ENCODE peak calls at places on chromosomes 5 and 9, in seven cellular contexts. B, H, R, Q, M, C and X are unnamed samples.

GRCh38 chr5:134600600-134600999 is 32.0 kb downstream of the SAR1B start:
- DNase-seq in H (no peak), C (no peak), R (no peak), Q (peak; percentile 63), B (no peak), M (peak; percentile 59), X (no peak)

GRCh38 chr5:35990941-35991592 is at the start of gene UGT3A1:
- DNase-seq in R (no peak), H (no peak), B (no peak), M (no peak), Q (no peak), C (peak; percentile 92), X (peak; percentile 17)

GRCh38 chr5:59728356-59728755 is 165.2 kb downstream of the PDE4D start:
- DNase-seq in R (no peak), C (no peak), H (no peak), B (no peak), Q (no peak), M (no peak), X (no peak)

GRCh38 chr5:3010953-3011763 is 259.7 kb upstream of the IRX2 start:
- DNase-seq in H (no peak), Q (no peak), C (no peak), M (no peak), B (no peak), R (no peak), X (no peak)

GRCh38 chr5:59517926-59518585 is 375.5 kb downstream of the PDE4D start:
- DNase-seq in M (peak; percentile 45), B (no peak), R (no peak), Q (no peak), H (no peak), C (no peak), X (no peak)

GRCh38 chr9:4333231-4333740 is 33.4 kb upstream of the GLIS3 start:
- DNase-seq in R (no peak), M (peak; percentile 74), Q (no peak), C (no peak), H (peak; percentile 32), B (no peak), X (no peak)

GRCh38 chr5:36621985-36622384 is 15.6 kb downstream of the SLC1A3 start:
- DNase-seq in M (no peak), B (no peak), H (no peak), C (no peak), Q (no peak), R (no peak), X (no peak)

GRCh38 chr5:77971965-77972544 is 195.9 kb upstream of the TBCA start:
- DNase-seq in C (no peak), M (no peak), H (no peak), R (no peak), B (no peak), Q (no peak), X (no peak)

GRCh38 chr9:112180387-112180881 is 5.3 kb upstream of the SUSD1 start:
- DNase-seq in M (peak; percentile 13), H (peak; percentile 64), R (no peak), B (peak; percentile 28), Q (no peak), C (no peak), X (no peak)

GRCh38 chr9:129010267-129010975 is 17.7 kb downstream of the SH3GLB2 start:
- DNase-seq in M (no peak), B (no peak), Q (no peak), C (no peak), R (no peak), H (no peak), X (no peak)

GRCh38 chr5:129904667-129905466 is 602 bp downstream of the CHSY3 start:
- DNase-seq in H (peak; percentile 8), Q (no peak), M (no peak), C (peak; percentile 34), B (peak; percentile 3), R (no peak), X (peak; percentile 18)

GRCh38 chr9:111715471-111715870 is 54.1 kb downstream of the GNG10 start:
- DNase-seq in M (peak; percentile 86), C (no peak), Q (no peak), R (no peak), B (no peak), H (no peak), X (no peak)

GRCh38 chr9:118459832-118460425 is 755.7 kb downstream of the TLR4 start:
- DNase-seq in H (no peak), R (no peak), C (no peak), B (no peak), Q (no peak), M (no peak), X (no peak)

GRCh38 chr5:158858746-158859145 is 241.0 kb downstream of the EBF1 start:
- DNase-seq in C (no peak), M (no peak), R (no peak), B (no peak), H (no peak), Q (no peak), X (no peak)

DNA sequence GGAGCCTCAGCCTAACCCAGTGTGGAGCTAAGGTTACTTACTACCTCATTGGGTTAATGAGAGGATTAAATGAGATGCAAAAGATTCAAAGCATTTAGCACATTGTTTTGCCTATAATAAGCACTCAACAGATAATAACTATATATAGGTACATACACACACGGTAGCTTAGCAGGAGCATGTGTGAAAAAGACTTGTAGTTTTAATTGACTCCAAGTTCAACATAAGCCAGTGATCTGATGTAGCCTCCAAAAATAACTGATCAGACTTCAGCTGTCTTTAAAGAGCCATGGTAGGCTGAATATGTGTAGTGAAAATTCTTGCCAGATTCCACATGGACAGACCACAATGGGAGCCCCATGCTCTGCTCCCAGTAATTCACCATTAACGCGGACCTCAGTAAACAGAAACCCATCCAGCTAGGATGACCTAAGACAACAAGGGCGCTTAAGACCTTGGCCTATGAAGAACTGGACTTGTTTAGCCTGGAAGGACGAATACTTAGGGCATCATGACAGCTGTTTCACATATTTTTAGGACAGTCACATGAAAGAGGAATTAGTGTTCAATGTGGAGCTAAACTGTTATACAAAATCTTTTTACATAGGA is 115.0 kb upstream of the ZNF366 start:
- DNase-seq in H (no peak), B (no peak), R (no peak), C (no peak), Q (no peak), M (no peak), X (no peak)
- TF ChIP-seq CTCF in H (no peak), B (no peak), R (no peak), C (no peak), Q (no peak), M (no peak), X (no peak)

GRCh38 chr9:1871486-1872181 is 143.5 kb upstream of the SMARCA2 start:
- DNase-seq in Q (no peak), R (no peak), B (peak; percentile 16), H (no peak), C (peak; percentile 45), M (peak; percentile 11), X (no peak)

GRCh38 chr9:1870915-1871314 is 144.2 kb upstream of the SMARCA2 start:
- DNase-seq in C (no peak), H (no peak), B (no peak), R (no peak), M (no peak), Q (no peak), X (no peak)

GRCh38 chr9:1875251-1875851 is 139.8 kb upstream of the SMARCA2 start:
- DNase-seq in B (peak; percentile 74), C (no peak), M (no peak), Q (no peak), H (no peak), R (no peak), X (no peak)

DNA sequence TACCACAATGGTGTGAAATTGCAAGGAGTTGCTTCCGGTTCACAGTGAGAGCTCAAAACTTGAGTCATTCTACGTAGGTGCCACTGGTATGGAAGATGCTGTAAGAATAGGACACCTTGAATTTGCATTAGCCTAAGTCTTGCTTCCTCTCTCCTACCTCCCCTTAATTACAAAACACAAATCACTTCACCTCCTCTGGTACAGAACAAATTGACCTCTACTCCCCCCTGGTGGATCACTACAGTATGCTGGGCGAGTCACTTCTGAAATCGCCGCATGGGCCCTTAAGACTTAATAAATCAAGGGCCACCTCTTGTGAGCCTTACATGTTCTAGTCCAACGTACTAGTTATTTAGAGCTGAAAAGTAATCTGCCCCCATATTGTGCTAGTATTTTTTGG is 145.3 kb upstream of the SMARCA2 start:
- DNase-seq in C (peak; percentile 55), M (peak; percentile 1), Q (no peak), H (peak; percentile 3), R (no peak), B (peak; percentile 85), X (peak; percentile 14)
- TF ChIP-seq CTCF in C (peak; percentile 81), M (peak; percentile 31), Q (peak; percentile 30), H (no peak), R (peak; percentile 32), B (peak; percentile 63), X (peak; percentile 74)

DNA sequence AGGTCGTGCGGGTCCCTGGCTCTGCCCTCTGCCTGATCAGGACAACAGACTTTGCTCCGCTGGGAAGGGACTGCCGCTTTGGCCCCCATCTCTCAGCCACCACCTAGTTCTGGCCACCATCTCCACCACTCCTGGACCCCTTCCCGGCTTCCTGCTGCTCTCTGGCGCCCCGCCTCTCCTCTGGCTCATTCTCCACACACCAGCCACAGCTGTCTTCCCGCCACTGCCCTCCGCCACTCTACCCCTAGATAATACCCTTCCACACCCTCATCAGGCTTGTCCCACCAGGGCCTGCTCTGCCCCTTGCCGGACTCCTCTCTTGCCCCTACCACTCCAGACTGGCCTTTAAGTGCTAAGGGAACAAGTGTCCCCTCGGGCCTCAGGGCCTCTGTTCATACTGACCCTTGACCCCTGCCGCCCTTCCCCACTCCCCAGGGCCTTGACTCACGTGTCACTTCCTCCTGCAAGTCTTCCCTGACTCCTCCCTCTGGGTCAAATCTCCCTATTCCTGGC is 3.0 kb upstream of the CDX1 start:
- DNase-seq in Q (no peak), C (peak; percentile 64), B (no peak), R (no peak), M (peak; percentile 45), H (no peak), X (no peak)
- TF ChIP-seq CTCF in Q (peak; percentile 16), C (peak; percentile 25), B (no peak), R (no peak), M (peak; percentile 49), H (no peak), X (no peak)

DNA sequence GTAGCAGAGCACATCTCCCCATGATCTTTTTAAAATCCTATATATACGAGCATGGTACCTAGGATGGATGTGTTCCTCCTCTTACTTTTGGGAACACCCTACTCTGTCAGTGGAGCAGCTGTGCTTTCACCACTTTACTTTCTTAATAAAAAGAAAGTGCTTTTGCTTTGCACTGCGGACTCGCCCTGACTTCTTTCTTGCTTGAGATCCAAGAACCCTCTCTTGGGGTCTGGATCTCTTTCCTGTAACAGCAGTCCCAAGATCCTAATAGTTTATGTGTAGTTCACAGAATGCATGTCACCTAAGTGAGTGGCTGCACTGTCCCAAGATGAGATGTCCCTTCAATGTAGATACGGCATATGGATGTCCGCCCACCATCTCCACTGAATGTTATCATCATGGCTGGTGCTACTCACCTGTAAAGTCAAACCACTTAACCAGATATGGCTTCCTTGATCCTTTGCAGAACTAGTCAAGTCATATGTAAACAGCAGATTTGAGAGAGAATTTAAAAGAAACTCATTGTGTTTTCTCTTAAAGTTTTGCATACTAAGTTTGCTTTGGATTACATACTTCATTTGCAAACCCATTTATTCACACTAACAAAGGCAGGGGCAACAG is 1.9 kb downstream of the FGF1 start:
- DNase-seq in H (no peak), B (no peak), C (no peak), R (no peak), Q (no peak), M (no peak), X (no peak)
- TF ChIP-seq CTCF in H (no peak), B (no peak), C (no peak), R (no peak), Q (no peak), M (no peak), X (no peak)